ENCODE peak calls at places on chromosomes 5 and 9, in nine cellular contexts. G is pancreas, D is brain microvascular endothelial cell, P is IMR-90, V is tibial artery, S is dorsolateral prefrontal cortex, C is spleen, Q is GM12864, W is cardiac muscle cell. K is an unnamed sample.

GRCh38 chr9:33180526-33181184 is 13.5 kb upstream of the B4GALT1 start:
- DNase-seq in P (peak; percentile 70), W (no peak), D (peak; percentile 76), Q (no peak), C (no peak), S (no peak), V (no peak), G (no peak), K (peak; percentile 42)

GRCh38 chr5:115267617-115268016 is 4.9 kb upstream of the PGGT1B start:
- DNase-seq in V (no peak), Q (no peak), D (no peak), G (no peak), W (no peak), C (no peak), P (peak; percentile 83), S (no peak), K (peak; percentile 28)

GRCh38 chr9:82260691-82261090 is 272.1 kb downstream of the SPATA31D1 start:
- DNase-seq in V (no peak), G (no peak), W (no peak), P (no peak), S (no peak), Q (no peak), C (no peak), D (no peak), K (no peak)

GRCh38 chr9:93028448-93029006 is 30.0 kb upstream of the SUSD3 start:
- DNase-seq in P (no peak), V (no peak), S (no peak), D (no peak), G (no peak), C (no peak), W (no peak), Q (peak; percentile 7), K (no peak)

GRCh38 chr9:121604242-121604641 is 47.2 kb upstream of the DAB2IP start:
- DNase-seq in G (no peak), V (peak; percentile 54), P (no peak), D (no peak), C (no peak), Q (no peak), W (peak; percentile 65), S (no peak), K (no peak)

GRCh38 chr9:84756156-84756555 is 86.6 kb downstream of the NTRK2 start:
- DNase-seq in S (peak; percentile 38), C (no peak), Q (no peak), P (no peak), V (peak; percentile 30), G (no peak), W (no peak), D (no peak), K (no peak)

GRCh38 chr5:148939676-148940075 is 113.3 kb downstream of the ADRB2 start:
- DNase-seq in P (peak; percentile 77), V (no peak), C (no peak), Q (no peak), W (no peak), D (no peak), S (no peak), G (no peak), K (no peak)

GRCh38 chr9:903886-904285 is 62.4 kb downstream of the DMRT1 start:
- DNase-seq in V (no peak), S (no peak), D (no peak), G (no peak), W (no peak), Q (no peak), C (no peak), P (no peak), K (no peak)

GRCh38 chr9:91567642-91568274 is 144.1 kb upstream of the NFIL3 start:
- DNase-seq in C (no peak), D (no peak), Q (no peak), P (no peak), G (peak; percentile 12), V (no peak), S (no peak), W (peak; percentile 3), K (no peak)

GRCh38 chr5:88203977-88204735 is 64.5 kb downstream of the TMEM161B start:
- DNase-seq in V (no peak), G (no peak), C (no peak), Q (no peak), P (peak; percentile 6), D (peak; percentile 12), S (no peak), W (no peak), K (peak; percentile 14)

GRCh38 chr5:24163091-24163490 is 481.7 kb downstream of the CDH10 start:
- DNase-seq in C (no peak), D (no peak), G (no peak), P (no peak), Q (no peak), S (no peak), W (no peak), V (no peak), K (no peak)

GRCh38 chr9:106883626-106884190 is 20.7 kb downstream of the ZNF462 start:
- DNase-seq in D (peak; percentile 20), W (no peak), S (no peak), Q (no peak), P (peak; percentile 52), G (no peak), V (no peak), C (no peak), K (peak; percentile 63)

GRCh38 chr5:53425598-53426516 is 54.6 kb upstream of the FST start:
- DNase-seq in D (no peak), C (no peak), P (no peak), V (no peak), G (no peak), S (no peak), W (peak; percentile 64), Q (no peak), K (no peak)

GRCh38 chr5:177336112-177336511 is 15.4 kb downstream of the LMAN2 start:
- DNase-seq in D (no peak), W (peak; percentile 7), Q (no peak), C (peak; percentile 78), S (no peak), V (no peak), G (no peak), P (no peak), K (no peak)

GRCh38 chr5:126339215-126339805 is 83.9 kb upstream of the GRAMD2B start:
- DNase-seq in W (peak; percentile 80), V (peak; percentile 46), S (no peak), C (no peak), Q (no peak), P (peak; percentile 75), G (peak; percentile 31), D (peak; percentile 60), K (peak; percentile 87)

GRCh38 chr5:141412853-141413539 is at the start of gene PCDHGA10:
- DNase-seq in P (peak; percentile 80), V (peak; percentile 41), S (no peak), Q (peak; percentile 70), G (no peak), C (no peak), D (peak; percentile 66), W (peak; percentile 77), K (peak; percentile 83)

GRCh38 chr9:14107977-14108376 is 206.0 kb downstream of the NFIB start:
- DNase-seq in W (peak; percentile 61), V (no peak), D (no peak), C (no peak), S (no peak), Q (no peak), P (no peak), G (no peak), K (no peak)

GRCh38 chr5:96751203-96752169 is 56.3 kb downstream of the ERAP1 start:
- DNase-seq in G (no peak), P (no peak), D (no peak), C (no peak), S (peak; percentile 30), Q (no peak), W (no peak), V (no peak), K (no peak)

DNA sequence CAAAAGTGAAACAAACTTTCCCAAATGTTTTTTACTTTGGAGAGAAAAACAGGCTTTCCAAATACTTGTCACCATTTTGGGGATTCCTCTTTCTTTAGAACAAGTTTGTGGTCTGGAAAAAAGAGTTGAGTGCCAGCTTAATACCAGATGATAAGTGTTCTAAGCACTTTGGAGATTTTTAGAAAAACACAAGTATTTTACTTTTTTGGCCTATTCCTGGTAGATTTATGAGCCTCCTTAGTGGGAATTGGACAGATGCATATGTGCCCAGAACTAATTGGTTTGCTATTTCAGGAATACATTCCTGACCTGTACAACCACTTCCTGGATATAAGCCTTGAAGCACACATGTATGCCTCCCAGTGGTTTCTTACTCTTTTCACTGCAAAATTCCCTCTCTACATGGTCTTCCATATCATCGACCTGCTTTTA is 40.5 kb downstream of the GPR21 start:
- DNase-seq in S (no peak), W (no peak), D (no peak), V (no peak), C (no peak), Q (no peak), P (peak; percentile 57), G (no peak), K (peak; percentile 71)
- H3K4me3 ChIP-seq in S (no peak overlapping the region), W (no peak overlapping the region), D (no peak overlapping the region), V (peak overlapping the region; percentile 34), C (no peak overlapping the region), Q (no peak overlapping the region), P (no peak overlapping the region), G (no peak overlapping the region), K (no peak overlapping the region)

GRCh38 chr5:56303511-56303910 is 70.4 kb upstream of the ANKRD55 start:
- DNase-seq in Q (no peak), C (no peak), G (no peak), W (no peak), S (no peak), D (no peak), V (no peak), P (no peak), K (no peak)
- TF ChIP-seq CTCF in Q (no peak), C (no peak), G (no peak), W (no peak), S (no peak), D (peak; percentile 24), V (no peak), P (no peak), K (peak; percentile 18)

GRCh38 chr5:172768098-172768572 is 2.9 kb downstream of the DUSP1 start:
- DNase-seq in G (no peak), D (no peak), C (no peak), S (no peak), P (no peak), V (no peak), Q (no peak), W (no peak), K (no peak)

GRCh38 chr5:172766287-172767104 is 4.5 kb downstream of the DUSP1 start:
- DNase-seq in W (peak; percentile 49), D (peak; percentile 89), S (peak; percentile 82), P (peak; percentile 94), Q (no peak), V (peak; percentile 92), G (peak; percentile 75), C (no peak), K (peak; percentile 94)

GRCh38 chr5:172763120-172763464 is 7.9 kb downstream of the DUSP1 start:
- DNase-seq in W (no peak), G (no peak), Q (no peak), S (no peak), P (no peak), V (no peak), C (peak; percentile 74), D (no peak), K (no peak)

GRCh38 chr5:172764861-172765765 is 5.9 kb downstream of the DUSP1 start:
- DNase-seq in V (peak; percentile 98), Q (peak; percentile 83), D (peak; percentile 100), W (peak; percentile 94), G (peak; percentile 99), C (peak; percentile 98), P (peak; percentile 99), S (peak; percentile 95), K (peak; percentile 100)

GRCh38 chr5:172765766-172766286 is 5.2 kb downstream of the DUSP1 start:
- DNase-seq in S (no peak), D (peak; percentile 95), G (no peak), Q (no peak), P (peak; percentile 94), C (no peak), W (no peak), V (peak; percentile 57), K (peak; percentile 96)
- H3K4me3 ChIP-seq in S (peak overlapping the region; percentile 50), D (no peak overlapping the region), G (peak overlapping the region; percentile 64), Q (no peak overlapping the region), P (no peak overlapping the region), C (peak overlapping the region; percentile 87), W (peak overlapping the region; percentile 22), V (peak overlapping the region; percentile 78), K (peak overlapping the region; percentile 76)

GRCh38 chr9:135848341-135849047 is 58.9 kb downstream of the CAMSAP1 start:
- DNase-seq in S (no peak), P (no peak), V (no peak), W (no peak), C (no peak), D (no peak), G (no peak), Q (no peak), K (no peak)
- TF ChIP-seq CTCF in S (no peak), P (no peak), V (no peak), W (no peak), C (no peak), D (no peak), G (no peak), Q (no peak), K (no peak)